ENCODE peak calls at places on chromosomes 7 and 10, in four cellular contexts. O is K562, I is HepG2, U is GM12878. S is an unnamed sample.

GRCh38 chr7:74027683-74028320 is at the start of gene ELN:
- DNase-seq in U (no peak), I (no peak), O (no peak), S (no peak)

GRCh38 chr7:151115836-151116418 is 29.7 kb downstream of the AGAP3 start:
- DNase-seq in I (no peak), U (no peak), O (no peak), S (no peak)

GRCh38 chr7:2120251-2120660 is 112.5 kb downstream of the MAD1L1 start:
- DNase-seq in I (no peak), U (no peak), O (no peak), S (no peak)

GRCh38 chr10:86403183-86403797 is 36.7 kb upstream of the GRID1 start:
- DNase-seq in U (no peak), O (no peak), I (peak), S (no peak)

GRCh38 chr10:43229208-43230061 is 37.4 kb downstream of the RASGEF1A start:
- DNase-seq in I (no peak), U (no peak), O (no peak), S (peak)

GRCh38 chr10:26797340-26797739 is 63.4 kb downstream of the ABI1 start:
- DNase-seq in O (no peak), I (no peak), U (no peak), S (no peak)

GRCh38 chr7:28714452-28715120 is 243.5 kb downstream of the TRIL start:
- DNase-seq in O (no peak), I (no peak), U (no peak), S (no peak)

GRCh38 chr7:70027864-70028263 is 429.6 kb downstream of the AUTS2 start:
- DNase-seq in U (no peak), O (no peak), I (no peak), S (no peak)

GRCh38 chr7:117834983-117835664 is 38.1 kb downstream of the CTTNBP2 start:
- DNase-seq in O (no peak), U (no peak), I (no peak), S (no peak)

GRCh38 chr10:75000748-75001321 is 110.6 kb upstream of the SAMD8 start:
- DNase-seq in I (no peak), U (no peak), O (no peak), S (no peak)

GRCh38 chr7:132419538-132419937 is 156.7 kb downstream of the PLXNA4 start:
- DNase-seq in O (no peak), I (no peak), U (no peak), S (no peak)

GRCh38 chr7:143492043-143492471 is 14.4 kb downstream of the TAS2R41 start:
- DNase-seq in I (no peak), O (peak), U (no peak), S (no peak)

GRCh38 chr7:12212051-12212485 is 974 bp downstream of the TMEM106B start:
- DNase-seq in O (peak), U (no peak), I (peak), S (peak)

GRCh38 chr10:101778781-101779543 is 3.0 kb upstream of the FGF8 start:
- DNase-seq in O (peak), I (no peak), U (no peak), S (peak)

GRCh38 chr10:131911451-131911850 is 10.6 kb downstream of the PPP2R2D start:
- DNase-seq in U (no peak), O (no peak), I (no peak), S (no peak)

GRCh38 chr7:92988051-92988450 is 129.7 kb downstream of the SAMD9 start:
- DNase-seq in O (peak), I (peak), U (no peak), S (peak)

GRCh38 chr7:85750454-85750949 is 563.6 kb upstream of the SEMA3D start:
- DNase-seq in I (peak), O (peak), U (no peak), S (peak)

GRCh38 chr7:40972426-40972825 is 730.5 kb downstream of the INHBA start:
- DNase-seq in O (no peak), U (no peak), I (no peak), S (no peak)

GRCh38 chr10:17025444-17026295 is 103.9 kb downstream of the CUBN start:
- DNase-seq in I (peak), O (peak), U (no peak), S (no peak)

GRCh38 chr7:91465595-91466061 is 201.4 kb downstream of the FZD1 start:
- DNase-seq in I (no peak), U (no peak), O (no peak), S (no peak)

GRCh38 chr10:52566471-52567246 is 205.9 kb downstream of the MBL2 start:
- DNase-seq in I (peak), U (no peak), O (no peak), S (peak)

GRCh38 chr7:51428226-51428887 is 111.7 kb upstream of the COBL start:
- DNase-seq in I (no peak), U (no peak), O (peak), S (no peak)

GRCh38 chr10:120422459-120422858 is 34.6 kb upstream of the PLPP4 start:
- DNase-seq in U (no peak), I (no peak), O (no peak), S (no peak)

GRCh38 chr7:101586078-101586941 is 42.8 kb downstream of the MYL10 start:
- DNase-seq in I (no peak), O (peak), U (no peak), S (peak)

GRCh38 chr7:17274551-17275245 is 23.8 kb upstream of the AHR start:
- DNase-seq in U (no peak), I (no peak), O (no peak), S (no peak)

GRCh38 chr7:98568891-98569290 is 48.2 kb upstream of the NPTX2 start:
- DNase-seq in I (no peak), O (no peak), U (no peak), S (no peak)

GRCh38 chr10:71708301-71708703 is 11.3 kb downstream of the C10orf105 start:
- DNase-seq in I (peak), O (peak), U (no peak), S (peak)

GRCh38 chr10:65394898-65395297 is 1530.9 kb upstream of the LRRTM3 start:
- DNase-seq in U (no peak), O (no peak), I (no peak), S (no peak)

GRCh38 chr10:89710748-89711147 is 9.4 kb downstream of the KIF20B start:
- DNase-seq in I (no peak), U (no peak), O (no peak), S (no peak)

GRCh38 chr10:13322615-13323148 is 22.8 kb upstream of the PHYH start:
- DNase-seq in U (no peak), I (no peak), O (no peak), S (no peak)

GRCh38 chr10:101935431-101935830 is 91.8 kb upstream of the KCNIP2 start:
- DNase-seq in I (no peak), O (no peak), U (no peak), S (no peak)

GRCh38 chr7:100603697-100604077 is 1.5 kb downstream of the PCOLCE start:
- DNase-seq in U (no peak), I (no peak), O (no peak), S (peak)

GRCh38 chr10:80100861-80101695 is 22.6 kb downstream of the TMEM254 start:
- DNase-seq in U (no peak), I (no peak), O (no peak), S (no peak)

GRCh38 chr10:21617267-21617666 is 83.2 kb downstream of the MLLT10 start:
- DNase-seq in U (no peak), O (no peak), I (no peak), S (no peak)

GRCh38 chr10:21810582-21811244 is 192.8 kb downstream of the DNAJC1 start:
- DNase-seq in U (no peak), O (no peak), I (no peak), S (no peak)

GRCh38 chr10:101227765-101228681 is 1.2 kb downstream of the LBX1 start:
- DNase-seq in U (no peak), I (no peak), O (no peak), S (no peak)

GRCh38 chr10:36534471-36535002 is 590.9 kb upstream of the ANKRD30A start:
- DNase-seq in O (no peak), U (no peak), I (no peak), S (no peak)

GRCh38 chr10:36526045-36526444 is 599.4 kb upstream of the ANKRD30A start:
- DNase-seq in I (no peak), U (no peak), O (no peak), S (no peak)

GRCh38 chr10:36533316-36533715 is 592.1 kb upstream of the ANKRD30A start:
- DNase-seq in I (no peak), U (no peak), O (no peak), S (no peak)

GRCh38 chr10:36531621-36532020 is 593.8 kb upstream of the ANKRD30A start:
- DNase-seq in O (no peak), I (no peak), U (no peak), S (no peak)
- TF ChIP-seq FOXM1 in O (no peak), I (no peak), U (no peak), S (no peak)

GRCh38 chr7:25947669-25948516 is 204.1 kb upstream of the NFE2L3 start:
- DNase-seq in U (peak), I (no peak), O (no peak), S (no peak)

GRCh38 chr7:25952277-25953057 is 199.5 kb upstream of the NFE2L3 start:
- DNase-seq in I (peak), O (no peak), U (no peak), S (peak)

GRCh38 chr7:25950488-25951413 is 201.2 kb upstream of the NFE2L3 start:
- DNase-seq in I (peak), U (peak), O (peak), S (peak)

GRCh38 chr7:25951414-25952276 is 200.4 kb upstream of the NFE2L3 start:
- DNase-seq in U (no peak), O (no peak), I (no peak), S (peak)

GRCh38 chr7:25949672-25950487 is 202.1 kb upstream of the NFE2L3 start:
- DNase-seq in O (peak), I (peak), U (no peak), S (peak)
- TF ChIP-seq TARDBP in O (no peak), I (no peak), U (no peak), S (no peak)

GRCh38 chr7:79453558-79454324 is at the start of gene MAGI2:
- DNase-seq in I (peak), O (no peak), U (no peak), S (peak)
- TF ChIP-seq FOXM1 in I (no peak), O (no peak), U (no peak), S (no peak)

GRCh38 chr10:72785422-72785818 is 93.5 kb downstream of the MCU start:
- DNase-seq in O (no peak), I (no peak), U (no peak), S (no peak)

GRCh38 chr10:72779874-72780273 is 87.9 kb downstream of the MCU start:
- DNase-seq in U (no peak), I (no peak), O (no peak), S (no peak)

GRCh38 chr10:72783290-72783689 is 91.3 kb downstream of the MCU start:
- DNase-seq in I (no peak), U (no peak), O (no peak), S (no peak)

GRCh38 chr10:72790216-72790990 is 98.5 kb downstream of the MCU start:
- DNase-seq in I (no peak), U (no peak), O (no peak), S (no peak)

GRCh38 chr10:72784551-72785421 is 92.8 kb downstream of the MCU start:
- DNase-seq in O (no peak), I (no peak), U (no peak), S (no peak)
- TF ChIP-seq TARDBP in O (no peak), I (no peak), U (no peak), S (no peak)

GRCh38 chr10:61845950-61846268 is 55.6 kb upstream of the ARID5B start:
- DNase-seq in U (no peak), I (no peak), O (no peak), S (no peak)
- TF ChIP-seq FOXM1 in U (no peak), I (no peak), O (no peak), S (no peak)

DNA sequence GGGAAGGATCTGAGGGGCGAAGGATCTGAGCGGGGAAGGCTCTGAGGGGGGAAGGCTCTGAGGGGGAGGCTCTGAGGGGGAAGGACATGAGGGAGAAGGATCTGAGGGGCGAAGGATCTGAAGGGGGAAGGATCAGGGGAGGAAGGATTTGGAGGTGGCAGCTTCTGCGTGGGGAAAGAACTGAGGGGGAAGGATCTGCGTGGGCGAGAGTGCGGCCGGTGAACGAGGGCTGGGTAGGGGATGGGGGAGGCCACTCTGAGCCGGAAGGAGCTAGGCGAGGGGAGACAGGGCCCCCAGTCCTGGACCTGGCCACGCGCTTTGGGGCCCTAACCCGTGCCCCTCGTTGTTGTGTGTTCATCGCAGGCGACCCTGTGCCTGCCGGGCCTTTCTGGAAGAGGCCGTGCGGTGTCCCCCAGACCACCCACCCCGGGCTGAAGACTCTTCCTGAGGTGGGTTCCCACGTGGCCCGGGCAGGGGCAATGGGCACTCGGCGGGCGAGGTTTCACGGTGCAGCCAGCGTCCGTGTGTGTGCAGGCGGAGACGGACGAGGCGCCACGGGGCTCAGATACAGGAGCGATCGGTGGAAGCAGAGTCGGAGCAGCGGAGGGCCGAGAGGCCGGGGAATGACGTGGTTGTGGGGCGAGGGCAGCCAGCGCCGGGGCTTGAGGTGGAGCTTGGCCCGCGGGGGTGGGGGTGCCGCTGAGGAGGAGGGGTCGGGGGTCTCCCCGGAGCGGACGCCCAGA is 2.0 kb downstream of the CALY start:
- DNase-seq in U (no peak), O (no peak), I (no peak), S (peak)
- TF ChIP-seq TARDBP in U (no peak), O (no peak), I (no peak), S (no peak)

S was measured in HEK293T.